ENCODE peak calls at places on chromosome 14, in four cellular contexts. D is brain pericyte, O is posterior cingulate gyrus, N is mucosa of gallbladder. Q is an unnamed sample.

GRCh38 chr14:71139058-71139946 is 232.0 kb downstream of the PCNX1 start:
- DNase-seq in D (peak; percentile 12), O (peak; percentile 56), N (peak; percentile 42), Q (peak; percentile 61)

GRCh38 chr14:75258079-75258802 is 20.4 kb upstream of the FOS start:
- DNase-seq in D (no peak), O (no peak), N (peak; percentile 45), Q (no peak)

GRCh38 chr14:79028281-79028680 is 858.1 kb downstream of the NRXN3 start:
- DNase-seq in D (no peak), O (no peak), N (no peak), Q (no peak)

GRCh38 chr14:36818794-36819384 is 157.2 kb downstream of the PAX9 start:
- DNase-seq in D (no peak), O (no peak), N (no peak), Q (peak; percentile 2)

GRCh38 chr14:51304956-51305355 is 64.9 kb downstream of the TMX1 start:
- DNase-seq in D (peak; percentile 49), O (no peak), N (no peak), Q (peak; percentile 96)

GRCh38 chr14:74402264-74403251 is 23.5 kb downstream of the SYNDIG1L start:
- DNase-seq in D (no peak), O (no peak), N (no peak), Q (no peak)

GRCh38 chr14:95140060-95140858 is 17.1 kb downstream of the DICER1 start:
- DNase-seq in D (no peak), O (no peak), N (no peak), Q (peak; percentile 8)

GRCh38 chr14:99650189-99650588 is 5.3 kb downstream of the HHIPL1 start:
- DNase-seq in D (no peak), O (no peak), N (no peak), Q (no peak)

GRCh38 chr14:85439696-85440328 is 90.1 kb upstream of the FLRT2 start:
- DNase-seq in D (no peak), O (no peak), N (no peak), Q (peak; percentile 75)

GRCh38 chr14:57209561-57209960 is 59.1 kb downstream of the EXOC5 start:
- DNase-seq in D (no peak), O (no peak), N (no peak), Q (peak; percentile 72)

GRCh38 chr14:66074546-66074945 is 411.6 kb upstream of the CCDC196 start:
- DNase-seq in D (no peak), O (no peak), N (no peak), Q (no peak)

GRCh38 chr14:59018978-59019377 is 169.5 kb upstream of the DAAM1 start:
- DNase-seq in D (no peak), O (no peak), N (no peak), Q (peak; percentile 12)

GRCh38 chr14:58082491-58083098 is 69.4 kb downstream of the ARMH4 start:
- DNase-seq in D (peak; percentile 52), O (no peak), N (no peak), Q (peak; percentile 90)

GRCh38 chr14:91361236-91361811 is 56.3 kb downstream of the CCDC88C start:
- DNase-seq in D (no peak), O (no peak), N (no peak), Q (no peak)

GRCh38 chr14:51507556-51508511 is 143.9 kb upstream of the FRMD6 start:
- DNase-seq in D (no peak), O (peak; percentile 54), N (peak; percentile 20), Q (peak; percentile 84)

GRCh38 chr14:64736271-64737131 is 32.3 kb downstream of the PLEKHG3 start:
- DNase-seq in D (no peak), O (no peak), N (peak; percentile 84), Q (no peak)

GRCh38 chr14:100363053-100363452 is 39.9 kb downstream of the SLC25A47 start:
- DNase-seq in D (no peak), O (no peak), N (no peak), Q (no peak)

GRCh38 chr14:47149326-47149725 is 497.7 kb upstream of the RPL10L start:
- DNase-seq in D (no peak), O (no peak), N (no peak), Q (no peak)

GRCh38 chr14:74655597-74656389 is 43.8 kb upstream of the LTBP2 start:
- DNase-seq in D (no peak), O (no peak), N (no peak), Q (peak; percentile 74)

GRCh38 chr14:69012251-69012953 is 33.3 kb upstream of the ACTN1 start:
- DNase-seq in D (no peak), O (no peak), N (no peak), Q (no peak)

GRCh38 chr14:55389330-55389729 is 22.3 kb downstream of the ATG14 start:
- DNase-seq in D (no peak), O (no peak), N (no peak), Q (peak; percentile 79)

GRCh38 chr14:76497550-76498484 is 121.9 kb downstream of the ESRRB start:
- DNase-seq in D (no peak), O (no peak), N (no peak), Q (no peak)

GRCh38 chr14:21579976-21580375 is at the start of gene OR10G3:
- DNase-seq in D (no peak), O (no peak), N (no peak), Q (no peak)

GRCh38 chr14:68686724-68687123 is 106.1 kb downstream of the ZFP36L1 start:
- DNase-seq in D (no peak), O (no peak), N (no peak), Q (no peak)

GRCh38 chr14:103847954-103848719 is 762 bp upstream of the PPP1R13B start:
- DNase-seq in D (no peak), O (no peak), N (no peak), Q (no peak)

GRCh38 chr14:21092147-21093011 is 6.1 kb downstream of the ZNF219 start:
- DNase-seq in D (no peak), O (peak; percentile 74), N (peak; percentile 87), Q (peak; percentile 61)

GRCh38 chr14:98743536-98743935 is 528.5 kb downstream of the BCL11B start:
- DNase-seq in D (no peak), O (no peak), N (no peak), Q (no peak)

GRCh38 chr14:36424478-36425102 is 95.4 kb downstream of the NKX2-1 start:
- DNase-seq in D (no peak), O (no peak), N (no peak), Q (no peak)

GRCh38 chr14:24075485-24076301 is 4.3 kb downstream of the CPNE6 start:
- DNase-seq in D (no peak), O (no peak), N (no peak), Q (no peak)

GRCh38 chr14:81303258-81303935 is 82.6 kb upstream of the GTF2A1 start:
- DNase-seq in D (no peak), O (no peak), N (peak; percentile 94), Q (no peak)

GRCh38 chr14:99816217-99816616 is 23.0 kb downstream of the EML1 start:
- DNase-seq in D (no peak), O (no peak), N (no peak), Q (no peak)

GRCh38 chr14:96080571-96080970 is 41.4 kb downstream of the C14orf132 start:
- DNase-seq in D (no peak), O (no peak), N (no peak), Q (no peak)

GRCh38 chr14:70882771-70883492 is 24.3 kb upstream of the PCNX1 start:
- DNase-seq in D (no peak), O (no peak), N (no peak), Q (peak; percentile 84)

GRCh38 chr14:104660597-104660996 is 28.8 kb upstream of the INF2 start:
- DNase-seq in D (no peak), O (no peak), N (no peak), Q (no peak)

GRCh38 chr14:75134644-75135043 is 7.8 kb upstream of the NEK9 start:
- DNase-seq in D (no peak), O (no peak), N (peak; percentile 28), Q (no peak)

GRCh38 chr14:72608391-72609204 is 285.3 kb downstream of the DPF3 start:
- DNase-seq in D (peak; percentile 58), O (peak; percentile 36), N (peak; percentile 9), Q (peak; percentile 98)

GRCh38 chr14:61528591-61529021 is 166.7 kb upstream of the HIF1A start:
- DNase-seq in D (no peak), O (no peak), N (no peak), Q (peak; percentile 95)